ENCODE peak calls at places on chromosomes 12 and 14, in ten cellular contexts. W is OCI-LY7, K is neural progenitor cell, I is neuronal stem cell, O is fibroblast of lung, M is K562, R is mammary epithelial cell, G is H9, B is HCT116, D is MM.1S. C is an unnamed sample.

GRCh38 chr12:26564391-26564790 is 268.6 kb downstream of the ITPR2 start:
- DNase-seq in W (no peak), K (no peak), I (no peak), O (peak), M (no peak), R (no peak), G (no peak), B (no peak), D (no peak), C (no peak)

GRCh38 chr12:57793920-57794319 is 11.3 kb downstream of the TSFM start:
- DNase-seq in W (no peak), K (no peak), I (no peak), O (peak), M (no peak), R (peak), G (no peak), B (no peak), D (no peak), C (no peak)

GRCh38 chr12:92290016-92290685 is 144.5 kb upstream of the BTG1 start:
- DNase-seq in W (no peak), K (no peak), I (no peak), O (peak), M (no peak), R (peak), G (no peak), B (no peak), D (no peak), C (no peak)

GRCh38 chr12:96989916-96990315 is 82.9 kb downstream of the NEDD1 start:
- DNase-seq in W (peak), K (peak), I (peak), O (peak), M (peak), R (peak), G (peak), B (peak), D (peak), C (peak)

GRCh38 chr12:5433081-5433839 is 1.4 kb downstream of the NTF3 start:
- DNase-seq in W (no peak), K (peak), I (peak), O (peak), M (no peak), R (no peak), G (peak), B (no peak), D (no peak), C (peak)

GRCh38 chr12:56082967-56083366 is 3.0 kb downstream of the ERBB3 start:
- DNase-seq in W (no peak), K (no peak), I (no peak), O (no peak), M (peak), R (no peak), G (no peak), B (no peak), D (no peak), C (peak)

GRCh38 chr14:55354500-55354899 is 57.1 kb downstream of the ATG14 start:
- DNase-seq in W (peak), K (peak), I (peak), O (peak), M (peak), R (peak), G (peak), B (peak), D (peak), C (peak)

GRCh38 chr14:70779667-70780066 is 29.6 kb downstream of the MAP3K9 start:
- DNase-seq in W (no peak), K (no peak), I (no peak), O (peak), M (no peak), R (no peak), G (no peak), B (no peak), D (no peak), C (no peak)

GRCh38 chr14:86057018-86057667 is 527.2 kb downstream of the FLRT2 start:
- DNase-seq in W (peak), K (peak), I (no peak), O (peak), M (no peak), R (no peak), G (no peak), B (no peak), D (peak), C (peak)

GRCh38 chr12:72346331-72346944 is 74.3 kb downstream of the TRHDE start:
- DNase-seq in W (peak), K (peak), I (peak), O (peak), M (peak), R (peak), G (peak), B (peak), D (peak), C (peak)

GRCh38 chr14:21612324-21612723 is 22.4 kb downstream of the OR10G2 start:
- DNase-seq in W (no peak), K (no peak), I (no peak), O (no peak), M (no peak), R (no peak), G (no peak), B (no peak), D (peak), C (peak)

GRCh38 chr12:3885179-3886094 is 12.2 kb upstream of the PARP11 start:
- DNase-seq in W (peak), K (peak), I (peak), O (peak), M (no peak), R (peak), G (no peak), B (peak), D (peak), C (peak)

GRCh38 chr14:49946320-49947141 is 53.6 kb downstream of the ARF6 start:
- DNase-seq in W (peak), K (no peak), I (no peak), O (peak), M (no peak), R (peak), G (no peak), B (no peak), D (no peak), C (peak)

GRCh38 chr14:104223810-104224515 is 85.6 kb downstream of the KIF26A start:
- DNase-seq in W (no peak), K (no peak), I (no peak), O (no peak), M (no peak), R (no peak), G (no peak), B (no peak), D (no peak), C (peak)

GRCh38 chr12:80684077-80684495 is 23.3 kb upstream of the MYF6 start:
- DNase-seq in W (no peak), K (peak), I (no peak), O (no peak), M (no peak), R (no peak), G (peak), B (no peak), D (no peak), C (peak)

GRCh38 chr14:22428681-22429315 is 160.2 kb downstream of the DAD1 start:
- DNase-seq in W (no peak), K (no peak), I (no peak), O (peak), M (no peak), R (no peak), G (no peak), B (no peak), D (no peak), C (no peak)

GRCh38 chr12:123063535-123063934 is 83.1 kb downstream of the ARL6IP4 start:
- DNase-seq in W (peak), K (peak), I (peak), O (no peak), M (peak), R (no peak), G (peak), B (no peak), D (peak), C (peak)

GRCh38 chr12:64670039-64670438 is 59.7 kb downstream of the RASSF3 start:
- DNase-seq in W (peak), K (no peak), I (no peak), O (no peak), M (no peak), R (no peak), G (no peak), B (no peak), D (peak), C (no peak)

GRCh38 chr12:47993491-47993890 is 10.8 kb downstream of the COL2A1 start:
- DNase-seq in W (no peak), K (no peak), I (no peak), O (no peak), M (no peak), R (no peak), G (no peak), B (no peak), D (no peak), C (no peak)

GRCh38 chr14:38210587-38211257 is 3.0 kb downstream of the SSTR1 start:
- DNase-seq in W (no peak), K (peak), I (peak), O (peak), M (no peak), R (no peak), G (no peak), B (no peak), D (no peak), C (peak)

GRCh38 chr14:68497016-68497415 is 295.9 kb downstream of the ZFP36L1 start:
- DNase-seq in W (no peak), K (no peak), I (no peak), O (peak), M (no peak), R (no peak), G (no peak), B (no peak), D (no peak), C (no peak)

GRCh38 chr12:54977155-54977554 is 7.4 kb downstream of the TESPA1 start:
- DNase-seq in W (no peak), K (no peak), I (no peak), O (peak), M (no peak), R (peak), G (no peak), B (no peak), D (no peak), C (no peak)

GRCh38 chr14:56490379-56490778 is 89.2 kb upstream of the TMEM260 start:
- DNase-seq in W (peak), K (peak), I (no peak), O (peak), M (no peak), R (peak), G (no peak), B (peak), D (peak), C (peak)

GRCh38 chr14:63890553-63890952 is 37.7 kb downstream of the SYNE2 start:
- DNase-seq in W (no peak), K (no peak), I (no peak), O (no peak), M (no peak), R (peak), G (no peak), B (no peak), D (no peak), C (no peak)

GRCh38 chr14:75995372-75996041 is 9.9 kb downstream of the IFT43 start:
- DNase-seq in W (no peak), K (no peak), I (no peak), O (no peak), M (no peak), R (no peak), G (no peak), B (no peak), D (no peak), C (no peak)

GRCh38 chr12:68250454-68250853 is 3.0 kb downstream of the IL22 start:
- DNase-seq in W (no peak), K (peak), I (peak), O (peak), M (no peak), R (peak), G (no peak), B (no peak), D (no peak), C (no peak)

DNA sequence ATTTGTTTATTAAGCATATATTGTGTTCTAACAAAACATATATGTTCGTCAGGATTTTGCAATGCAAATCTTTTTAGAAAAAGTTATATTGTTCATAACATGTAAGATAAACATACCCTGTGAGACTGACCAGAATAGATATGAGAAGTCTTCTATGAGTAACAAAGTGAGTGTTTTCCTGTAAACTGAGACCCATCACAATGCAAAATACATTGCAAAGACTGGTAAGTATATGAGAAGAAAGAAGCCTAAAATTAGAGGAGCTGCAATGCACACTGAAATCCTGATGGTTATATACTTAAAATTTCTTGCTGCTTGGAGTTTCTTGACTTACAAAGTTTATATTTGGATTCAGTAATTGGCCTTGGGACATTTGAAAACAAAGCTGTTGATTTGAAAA is 6.0 kb downstream of the HMGA2 start:
- DNase-seq in W (no peak), K (no peak), I (no peak), O (peak), M (no peak), R (no peak), G (no peak), B (no peak), D (no peak), C (no peak)
- H3K4me2 ChIP-seq in W (no peak), K (no peak), I (no peak), O (peak), M (no peak), R (peak), G (no peak), B (peak), D (no peak), C (peak)

DNA sequence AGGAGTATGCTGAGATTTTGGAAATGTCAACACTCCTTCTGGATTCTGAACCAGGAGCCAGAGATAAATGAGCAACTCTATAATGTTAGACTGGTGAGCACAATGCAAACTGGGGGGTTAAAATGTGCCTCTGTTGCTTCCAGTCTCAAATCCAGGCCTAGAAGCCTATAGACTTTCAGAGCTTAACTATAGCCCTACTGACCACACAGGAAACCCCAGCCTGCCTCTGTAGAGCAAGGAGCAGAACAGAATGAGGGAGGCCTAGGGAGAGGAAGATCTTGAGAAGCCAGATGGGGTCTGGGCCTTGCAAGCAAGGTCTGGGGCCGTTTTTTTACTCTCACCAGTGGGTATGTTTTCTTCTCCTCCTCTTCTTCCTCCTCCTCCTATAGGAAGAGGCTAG is 225.4 kb upstream of the KITLG start:
- DNase-seq in W (no peak), K (peak), I (peak), O (no peak), M (no peak), R (no peak), G (peak), B (no peak), D (peak), C (peak)
- H2AFZ ChIP-seq in W (no peak), K (peak), I (peak), O (no peak), M (no peak), R (peak), G (no peak), B (peak), D (peak), C (no peak)

DNA sequence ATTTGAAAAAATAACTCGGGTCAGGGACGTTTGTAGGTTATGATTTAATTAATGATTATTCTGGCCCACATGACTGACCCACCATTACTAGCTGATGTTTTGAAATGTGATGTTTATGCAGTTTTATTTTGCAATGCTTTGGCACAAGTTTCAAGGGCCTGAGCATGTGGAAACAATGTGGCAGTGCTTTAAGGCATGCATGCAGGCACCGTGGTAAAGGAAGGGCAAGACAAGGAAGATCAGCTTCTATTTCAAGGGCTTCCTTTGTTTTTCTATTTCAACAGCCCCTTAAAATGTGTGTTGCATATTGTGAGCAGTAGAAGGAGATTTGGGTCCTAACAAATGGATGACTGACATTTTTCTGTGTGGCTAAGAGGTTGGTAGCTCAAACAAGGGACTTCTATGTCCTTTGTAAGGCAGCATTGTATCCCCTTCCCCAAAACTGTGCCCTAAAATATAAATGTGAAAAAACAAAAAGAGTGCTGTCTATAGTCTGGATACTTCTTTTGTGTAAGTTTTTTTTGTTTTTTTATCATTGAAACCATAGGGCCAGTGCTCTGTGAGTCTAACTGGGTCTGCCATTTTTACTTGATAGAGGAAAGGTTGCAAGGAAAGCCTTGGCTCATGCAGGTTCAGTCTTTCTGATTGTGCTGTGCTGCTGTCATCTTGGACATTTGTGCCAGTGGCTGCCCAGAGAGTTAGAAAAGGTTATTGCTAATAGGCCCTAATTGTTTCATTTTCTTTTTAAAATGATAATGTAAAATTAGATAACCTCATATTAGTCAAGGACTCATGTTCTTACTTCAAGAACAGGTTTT is 103.5 kb downstream of the FGD4 start:
- DNase-seq in W (no peak), K (peak), I (no peak), O (peak), M (no peak), R (peak), G (no peak), B (no peak), D (no peak), C (peak)
- H3K4me2 ChIP-seq in W (no peak), K (peak), I (peak), O (no peak), M (no peak), R (peak), G (peak), B (no peak), D (peak), C (peak)

GRCh38 chr12:8844665-8845064 is 22.2 kb downstream of the A2ML1 start:
- DNase-seq in W (no peak), K (no peak), I (no peak), O (peak), M (peak), R (no peak), G (no peak), B (no peak), D (no peak), C (no peak)
- H2AFZ ChIP-seq in W (no peak), K (no peak), I (no peak), O (no peak), M (peak), R (peak), G (no peak), B (no peak), D (no peak), C (no peak)

C was measured in hepatocyte.